ENCODE peak calls at places on chromosomes 5 and 9, in seven cellular contexts. O is activated T-cell treated with anti-CD3 and anti-CD28 coated beads for 48 hours; V is activated CD4-positive, alpha-beta T cell treated with anti-CD3 and anti-CD28 coated beads, Interleukin-2, amount 50 U/mL, for 1 hour; S is HEK293T; D is OCI-LY7; N is cerebellum; Y is HCT116. I is an unnamed sample.

GRCh38 chr9:78320030-78320693 is 23.2 kb downstream of the PSAT1 start:
- DNase-seq in O (no peak), V (no peak), S (no peak), D (no peak), N (no peak), Y (no peak), I (no peak)

GRCh38 chr9:133710661-133711427 is 27.3 kb downstream of the SARDH start:
- DNase-seq in O (no peak), V (no peak), S (no peak), D (no peak), N (no peak), Y (no peak), I (no peak)

GRCh38 chr5:41808294-41808693 is 61.9 kb downstream of the OXCT1 start:
- DNase-seq in O (no peak), V (no peak), S (no peak), D (no peak), N (no peak), Y (no peak), I (no peak)

GRCh38 chr5:71782771-71783770 is 64.0 kb downstream of the CARTPT start:
- DNase-seq in O (peak; percentile 60), V (peak; percentile 23), S (peak; percentile 70), D (peak; percentile 70), N (peak; percentile 80), Y (peak; percentile 59), I (peak; percentile 76)

GRCh38 chr9:132755096-132755495 is 84.8 kb downstream of the GTF3C4 start:
- DNase-seq in O (no peak), V (no peak), S (no peak), D (no peak), N (peak; percentile 78), Y (no peak), I (no peak)

GRCh38 chr5:15183520-15183919 is 311.9 kb upstream of the ANKH start:
- DNase-seq in O (no peak), V (no peak), S (no peak), D (no peak), N (no peak), Y (no peak), I (no peak)

GRCh38 chr5:157369507-157369906 is 90.5 kb upstream of the NIPAL4 start:
- DNase-seq in O (no peak), V (no peak), S (no peak), D (no peak), N (no peak), Y (no peak), I (no peak)

GRCh38 chr9:78038620-78039300 is 7.1 kb upstream of the GNAQ start:
- DNase-seq in O (no peak), V (no peak), S (no peak), D (no peak), N (no peak), Y (no peak), I (no peak)

GRCh38 chr9:129481824-129482511 is 138.9 kb downstream of the C9orf50 start:
- DNase-seq in O (no peak), V (no peak), S (peak; percentile 34), D (no peak), N (no peak), Y (no peak), I (no peak)

GRCh38 chr9:111481885-111482636 is 2.1 kb downstream of the ECPAS start:
- DNase-seq in O (no peak), V (no peak), S (peak; percentile 41), D (peak; percentile 10), N (peak; percentile 11), Y (no peak), I (no peak)

GRCh38 chr5:54996476-54996875 is 11.1 kb upstream of the ESM1 start:
- DNase-seq in O (no peak), V (no peak), S (no peak), D (no peak), N (no peak), Y (no peak), I (no peak)

GRCh38 chr5:38297830-38298608 is 39.7 kb downstream of the EGFLAM start:
- DNase-seq in O (no peak), V (no peak), S (no peak), D (no peak), N (no peak), Y (no peak), I (no peak)

GRCh38 chr9:72753261-72753893 is 199.5 kb downstream of the ALDH1A1 start:
- DNase-seq in O (no peak), V (no peak), S (no peak), D (no peak), N (peak; percentile 53), Y (no peak), I (peak; percentile 20)

GRCh38 chr5:83530186-83530585 is 58.6 kb downstream of the VCAN start:
- DNase-seq in O (no peak), V (no peak), S (no peak), D (no peak), N (no peak), Y (no peak), I (no peak)

GRCh38 chr5:148794729-148795590 is 31.5 kb upstream of the ADRB2 start:
- DNase-seq in O (no peak), V (no peak), S (no peak), D (no peak), N (no peak), Y (no peak), I (peak; percentile 51)

GRCh38 chr9:16469184-16469583 is 401.3 kb downstream of the BNC2 start:
- DNase-seq in O (no peak), V (no peak), S (no peak), D (no peak), N (no peak), Y (no peak), I (no peak)

GRCh38 chr5:38467353-38468040 is 88.9 kb downstream of the LIFR start:
- DNase-seq in O (no peak), V (no peak), S (no peak), D (no peak), N (peak; percentile 48), Y (no peak), I (no peak)